ENCODE peak calls at places on chromosome 1, in seven cellular contexts. K is IMR-90, R is H9, D is neuronal stem cell, Q is H1, Y is trophoblast cell, F is mesenchymal stem cell. I is an unnamed sample.

GRCh38 chr1:225846331-225847310 is 35.6 kb downstream of the TMEM63A start:
- DNase-seq in K (no peak), D (no peak), Y (no peak), F (no peak), R (peak; percentile 30), Q (no peak), I (no peak)

GRCh38 chr1:156813750-156814570 is 2.7 kb downstream of the SH2D2A start:
- DNase-seq in Q (peak; percentile 91), F (peak; percentile 43), K (peak; percentile 33), Y (peak; percentile 47), R (peak; percentile 87), D (peak; percentile 27), I (peak; percentile 89)

GRCh38 chr1:77900687-77901293 is 12.4 kb downstream of the NEXN start:
- DNase-seq in Q (no peak), R (peak; percentile 47), K (peak; percentile 63), Y (peak; percentile 52), D (peak; percentile 14), F (peak; percentile 62), I (peak; percentile 77)

GRCh38 chr1:44261963-44262362 is 48.7 kb downstream of the DMAP1 start:
- DNase-seq in R (no peak), D (no peak), Y (no peak), Q (no peak), K (no peak), F (no peak), I (no peak)

GRCh38 chr1:51948491-51948915 is 42.0 kb downstream of the RAB3B start:
- DNase-seq in K (no peak), F (no peak), Y (no peak), R (no peak), Q (no peak), D (no peak), I (no peak)

GRCh38 chr1:217907504-217907903 is 276.4 kb downstream of the SPATA17 start:
- DNase-seq in K (peak; percentile 12), D (no peak), Q (no peak), F (peak; percentile 44), R (no peak), Y (peak; percentile 76), I (peak; percentile 29)

GRCh38 chr1:230393722-230394121 is 32.4 kb downstream of the PGBD5 start:
- DNase-seq in R (no peak), F (no peak), K (no peak), Y (no peak), Q (no peak), D (no peak), I (no peak)

GRCh38 chr1:71086331-71086730 is 5.5 kb upstream of the ZRANB2 start:
- DNase-seq in K (peak; percentile 85), D (no peak), R (no peak), F (peak; percentile 65), Y (no peak), Q (no peak), I (no peak)

GRCh38 chr1:60765204-60765603 is 317.2 kb upstream of the NFIA start:
- DNase-seq in D (no peak), F (no peak), Y (peak; percentile 69), Q (no peak), R (peak; percentile 45), K (no peak), I (peak; percentile 70)

GRCh38 chr1:234750922-234751595 is 141.1 kb upstream of the IRF2BP2 start:
- DNase-seq in D (no peak), K (no peak), Q (no peak), Y (no peak), R (no peak), F (no peak), I (peak; percentile 32)

GRCh38 chr1:212722270-212722945 is 22.8 kb upstream of the BATF3 start:
- DNase-seq in Q (no peak), F (no peak), R (no peak), K (no peak), D (no peak), Y (no peak), I (no peak)

GRCh38 chr1:201769966-201770365 is 59.0 kb upstream of the IPO9 start:
- DNase-seq in Y (no peak), D (no peak), Q (no peak), F (peak; percentile 66), K (peak; percentile 81), R (no peak), I (no peak)

GRCh38 chr1:117857434-117857833 is 72.0 kb downstream of the GDAP2 start:
- DNase-seq in K (peak; percentile 4), R (no peak), D (no peak), Y (no peak), Q (no peak), F (peak; percentile 7), I (peak; percentile 76)

GRCh38 chr1:10646347-10646861 is 150.0 kb downstream of the CASZ1 start:
- DNase-seq in K (peak; percentile 67), Y (peak; percentile 23), F (peak; percentile 59), Q (no peak), R (no peak), D (no peak), I (peak; percentile 79)

GRCh38 chr1:20728371-20729154 is 3.9 kb downstream of the SH2D5 start:
- DNase-seq in K (no peak), F (no peak), Q (no peak), Y (peak; percentile 73), D (no peak), R (peak; percentile 26), I (peak; percentile 45)

GRCh38 chr1:202163281-202164270 is 3.2 kb upstream of the PTPN7 start:
- DNase-seq in R (no peak), D (no peak), K (no peak), F (no peak), Q (no peak), Y (no peak), I (no peak)

GRCh38 chr1:42845866-42846256 is 552 bp upstream of the ZNF691 start:
- DNase-seq in Q (no peak), D (peak; percentile 8), R (no peak), Y (no peak), K (no peak), F (no peak), I (no peak)

GRCh38 chr1:38908821-38909220 is 27.4 kb upstream of the GJA9 start:
- DNase-seq in Q (no peak), R (no peak), Y (no peak), D (no peak), K (no peak), F (no peak), I (no peak)

GRCh38 chr1:110170726-110171125 is 20.4 kb downstream of the SLC6A17 start:
- DNase-seq in F (no peak), K (no peak), Y (no peak), D (no peak), Q (no peak), R (no peak), I (no peak)

GRCh38 chr1:160578175-160578693 is 1.1 kb downstream of the CD84 start:
- DNase-seq in Y (no peak), F (no peak), R (no peak), D (no peak), K (no peak), Q (no peak), I (no peak)

GRCh38 chr1:21514245-21514644 is 5.0 kb downstream of the ALPL start:
- DNase-seq in K (no peak), Y (no peak), Q (no peak), F (no peak), D (no peak), R (no peak), I (no peak)

GRCh38 chr1:22689505-22689904 is 21.1 kb upstream of the EPHB2 start:
- DNase-seq in F (peak; percentile 96), Y (peak; percentile 92), Q (no peak), K (peak; percentile 96), D (no peak), R (no peak), I (peak; percentile 73)

GRCh38 chr1:223531742-223532341 is 133.7 kb downstream of the CAPN8 start:
- DNase-seq in F (peak; percentile 23), R (peak; percentile 77), Y (peak; percentile 60), K (peak; percentile 19), D (peak; percentile 44), Q (peak; percentile 90), I (peak; percentile 74)

GRCh38 chr1:166999500-166999899 is 10.4 kb downstream of the MAEL start:
- DNase-seq in Q (no peak), Y (no peak), R (no peak), D (no peak), K (no peak), F (no peak), I (no peak)

GRCh38 chr1:30402031-30402430 is 321.4 kb downstream of the MATN1 start:
- DNase-seq in Y (no peak), R (no peak), D (no peak), K (no peak), F (no peak), Q (no peak), I (no peak)

GRCh38 chr1:67596674-67597073 is 88.3 kb upstream of the GADD45A start:
- DNase-seq in Y (no peak), Q (no peak), F (no peak), K (no peak), R (no peak), D (no peak), I (no peak)
- H2AK5ac ChIP-seq in Y (no peak overlapping the region), Q (no peak overlapping the region), F (no peak overlapping the region), K (no peak overlapping the region), R (no peak overlapping the region), D (no peak overlapping the region), I (no peak overlapping the region)

DNA sequence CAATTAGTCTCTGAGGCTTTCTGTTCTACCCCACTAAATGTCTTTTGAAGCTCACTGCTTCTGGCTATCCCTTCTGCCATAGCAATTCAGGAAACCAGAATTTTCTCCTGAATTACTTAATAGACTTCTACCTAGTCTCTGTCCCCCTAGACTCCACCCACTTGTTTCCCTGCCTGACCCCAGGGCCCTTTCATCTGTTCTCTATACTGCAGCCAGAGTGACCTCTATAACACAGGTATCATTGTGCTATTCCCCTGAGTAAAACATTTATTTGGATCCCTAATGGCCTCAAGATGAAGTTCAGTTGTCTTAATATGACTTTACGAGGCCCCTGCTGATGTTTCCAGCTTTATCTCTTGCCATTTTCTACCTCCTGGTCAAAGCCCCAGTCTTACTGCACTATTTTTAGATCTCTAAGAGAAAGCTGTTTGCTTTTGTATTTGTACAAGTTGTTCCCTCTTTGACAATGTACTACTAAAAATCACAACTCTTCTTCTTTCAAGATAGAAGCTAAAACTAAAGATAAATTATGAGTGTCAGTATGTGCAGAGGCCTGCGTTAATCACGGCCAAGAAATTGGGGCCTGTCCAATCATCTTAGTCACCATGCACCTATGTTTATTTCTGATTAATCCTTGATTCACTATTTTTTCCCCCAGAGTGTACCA is 54.5 kb downstream of the ATP1B1 start:
- DNase-seq in F (peak; percentile 7), Q (no peak), Y (no peak), K (peak; percentile 52), R (no peak), D (no peak), I (no peak)
- H2AK5ac ChIP-seq in F (no peak overlapping the region), Q (no peak overlapping the region), Y (no peak overlapping the region), K (no peak overlapping the region), R (no peak overlapping the region), D (no peak overlapping the region), I (no peak overlapping the region)

DNA sequence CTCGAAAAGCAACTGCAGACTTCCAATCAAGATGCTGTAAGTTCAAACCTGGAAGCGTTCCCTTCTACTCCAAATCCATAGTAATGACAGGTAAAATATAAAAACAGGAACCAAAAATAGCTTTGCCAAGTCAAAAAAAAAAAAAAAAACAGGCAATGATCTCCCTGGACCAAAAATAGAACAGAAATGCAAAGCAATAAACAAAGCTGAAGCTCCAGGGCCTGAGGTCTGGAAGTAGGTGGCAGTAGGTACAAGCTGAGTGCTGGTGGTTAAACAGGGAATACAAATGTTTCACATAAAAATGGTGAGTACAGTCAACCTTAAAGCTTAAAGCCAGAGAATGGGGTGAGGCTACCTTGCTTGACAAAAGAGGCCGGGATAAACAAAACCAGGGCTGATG is 610.8 kb downstream of the SMYD3 start:
- DNase-seq in F (peak; percentile 26), Q (no peak), Y (no peak), K (no peak), D (no peak), R (no peak), I (no peak)
- H2AK5ac ChIP-seq in F (no peak overlapping the region), Q (no peak overlapping the region), Y (no peak overlapping the region), K (no peak overlapping the region), D (no peak overlapping the region), R (no peak overlapping the region), I (no peak overlapping the region)

GRCh38 chr1:3691421-3692204 is 39.3 kb downstream of the TP73 start:
- DNase-seq in R (no peak), Q (no peak), K (no peak), F (no peak), Y (no peak), D (no peak), I (no peak)
- H2AK5ac ChIP-seq in R (no peak overlapping the region), Q (peak overlapping the region; percentile 16), K (no peak overlapping the region), F (no peak overlapping the region), Y (no peak overlapping the region), D (peak overlapping the region; percentile 84), I (no peak overlapping the region)

I was measured in mesendoderm.